ENCODE peak calls at places on chromosome 22, in eight cellular contexts. P is H1, O is transverse colon, I is ovary, H is stomach, Q is suprapubic skin, R is tibial nerve, N is SK-N-SH. F is an unnamed sample.

GRCh38 chr22:27416553-27417427 is 384.8 kb downstream of the MN1 start:
- DNase-seq in P (peak; percentile 23), O (no peak), I (no peak), H (peak; percentile 34), Q (no peak), R (no peak), N (peak; percentile 66), F (no peak)

GRCh38 chr22:43276311-43276710 is 66.9 kb downstream of the SCUBE1 start:
- DNase-seq in P (no peak), O (no peak), I (no peak), H (no peak), Q (no peak), R (no peak), N (no peak), F (no peak)

GRCh38 chr22:36301384-36301828 is 48.5 kb downstream of the APOL1 start:
- DNase-seq in P (peak; percentile 71), O (peak; percentile 85), I (peak; percentile 67), H (peak; percentile 83), Q (no peak), R (peak; percentile 83), N (peak; percentile 88), F (peak; percentile 92)

GRCh38 chr22:17634696-17635095 is 3.9 kb upstream of the BCL2L13 start:
- DNase-seq in P (no peak), O (no peak), I (no peak), H (no peak), Q (no peak), R (no peak), N (no peak), F (no peak)

GRCh38 chr22:28560005-28560742 is 119.5 kb downstream of the TTC28 start:
- DNase-seq in P (no peak), O (no peak), I (no peak), H (no peak), Q (no peak), R (no peak), N (no peak), F (no peak)

GRCh38 chr22:37611202-37611601 is 2.6 kb downstream of the GGA1 start:
- DNase-seq in P (no peak), O (no peak), I (no peak), H (no peak), Q (no peak), R (no peak), N (no peak), F (no peak)

GRCh38 chr22:17576475-17576874 is 13.2 kb downstream of the SLC25A18 start:
- DNase-seq in P (no peak), O (no peak), I (no peak), H (no peak), Q (no peak), R (no peak), N (no peak), F (no peak)

GRCh38 chr22:47288640-47289039 is 526.2 kb downstream of the TBC1D22A start:
- DNase-seq in P (no peak), O (no peak), I (no peak), H (no peak), Q (peak; percentile 70), R (no peak), N (no peak), F (peak; percentile 35)

GRCh38 chr22:43114958-43115357 is 4.4 kb downstream of the BIK start:
- DNase-seq in P (no peak), O (peak; percentile 79), I (no peak), H (peak; percentile 90), Q (no peak), R (no peak), N (no peak), F (no peak)

GRCh38 chr22:36546932-36547331 is 18.0 kb upstream of the EIF3D start:
- DNase-seq in P (no peak), O (no peak), I (no peak), H (no peak), Q (no peak), R (no peak), N (no peak), F (no peak)

GRCh38 chr22:44901301-44901700 is 108.5 kb downstream of the PHF21B start:
- DNase-seq in P (no peak), O (no peak), I (no peak), H (no peak), Q (peak; percentile 9), R (no peak), N (no peak), F (no peak)

GRCh38 chr22:37499006-37499707 is 13.0 kb upstream of the MFNG start:
- DNase-seq in P (no peak), O (no peak), I (no peak), H (peak; percentile 59), Q (no peak), R (no peak), N (no peak), F (no peak)

GRCh38 chr22:25837288-25837900 is 95.4 kb downstream of the MYO18B start:
- DNase-seq in P (no peak), O (no peak), I (no peak), H (no peak), Q (no peak), R (no peak), N (no peak), F (no peak)
- H3K27me3 ChIP-seq in P (no peaks in the 10 kb centered on the region), O (no peaks in the 10 kb centered on the region), I (no peaks in the 10 kb centered on the region), H (peaks cover 30% of the 10 kb centered on the region), Q (peaks cover 10% of the 10 kb centered on the region), R (no peaks in the 10 kb centered on the region), N (no peaks in the 10 kb centered on the region), F (no peaks in the 10 kb centered on the region)

GRCh38 chr22:32048069-32048468 is 5.0 kb downstream of the SLC5A1 start:
- DNase-seq in P (no peak), O (no peak), I (no peak), H (no peak), Q (no peak), R (no peak), N (no peak), F (no peak)

GRCh38 chr22:32052259-32052658 is 9.2 kb downstream of the SLC5A1 start:
- DNase-seq in P (no peak), O (no peak), I (no peak), H (no peak), Q (no peak), R (no peak), N (no peak), F (no peak)

GRCh38 chr22:32053165-32053755 is 10.2 kb downstream of the SLC5A1 start:
- DNase-seq in P (no peak), O (no peak), I (no peak), H (no peak), Q (no peak), R (no peak), N (no peak), F (no peak)

GRCh38 chr22:32055069-32055468 is 12.0 kb downstream of the SLC5A1 start:
- DNase-seq in P (no peak), O (no peak), I (no peak), H (no peak), Q (no peak), R (no peak), N (no peak), F (no peak)

DNA sequence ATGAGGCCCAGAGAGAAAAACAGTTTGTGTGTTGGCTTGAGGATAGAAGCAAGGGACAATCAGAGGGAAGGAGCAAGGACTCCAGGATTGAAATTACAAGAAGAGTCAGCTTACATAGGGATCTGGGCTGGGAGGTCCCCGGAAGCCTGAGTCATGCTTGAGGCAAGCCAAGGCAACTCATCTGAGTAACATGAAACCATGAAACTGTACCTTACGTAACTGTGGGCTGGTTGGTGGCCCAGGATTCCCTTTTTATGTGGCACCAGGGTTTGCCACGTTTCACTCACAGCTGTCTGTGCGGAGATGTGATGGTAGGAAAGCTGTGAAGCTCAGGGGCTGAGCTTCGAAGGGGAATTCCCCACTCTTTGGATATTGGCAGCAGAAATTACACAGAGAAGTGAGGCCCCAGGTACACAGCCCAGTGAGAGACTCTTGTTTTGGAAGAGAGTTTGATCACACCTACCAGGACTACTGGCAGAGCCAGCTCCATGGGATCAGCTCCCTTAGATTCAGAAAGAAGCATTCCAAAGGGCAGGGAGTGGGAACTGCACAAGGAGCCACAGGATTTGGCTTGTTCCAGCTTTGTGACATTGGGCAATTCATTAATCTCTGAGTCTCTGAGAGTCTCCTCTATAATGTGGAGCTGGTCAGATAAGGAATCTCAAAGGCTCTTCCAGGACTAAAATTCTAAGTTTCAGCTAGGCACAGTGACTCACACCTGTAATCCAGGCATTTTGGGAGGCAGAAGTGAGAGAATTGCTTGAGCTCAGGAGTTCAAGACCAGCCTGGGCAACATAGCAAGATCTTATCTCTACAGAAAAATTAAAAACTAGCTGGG is 7.8 kb downstream of the SLC5A1 start:
- DNase-seq in P (no peak), O (no peak), I (no peak), H (peak; percentile 52), Q (peak; percentile 82), R (peak; percentile 22), N (no peak), F (no peak)
- TF ChIP-seq EP300 in P (no peak), O (no peak), I (no peak), H (no peak), Q (no peak), R (no peak), N (no peak), F (no peak)

DNA sequence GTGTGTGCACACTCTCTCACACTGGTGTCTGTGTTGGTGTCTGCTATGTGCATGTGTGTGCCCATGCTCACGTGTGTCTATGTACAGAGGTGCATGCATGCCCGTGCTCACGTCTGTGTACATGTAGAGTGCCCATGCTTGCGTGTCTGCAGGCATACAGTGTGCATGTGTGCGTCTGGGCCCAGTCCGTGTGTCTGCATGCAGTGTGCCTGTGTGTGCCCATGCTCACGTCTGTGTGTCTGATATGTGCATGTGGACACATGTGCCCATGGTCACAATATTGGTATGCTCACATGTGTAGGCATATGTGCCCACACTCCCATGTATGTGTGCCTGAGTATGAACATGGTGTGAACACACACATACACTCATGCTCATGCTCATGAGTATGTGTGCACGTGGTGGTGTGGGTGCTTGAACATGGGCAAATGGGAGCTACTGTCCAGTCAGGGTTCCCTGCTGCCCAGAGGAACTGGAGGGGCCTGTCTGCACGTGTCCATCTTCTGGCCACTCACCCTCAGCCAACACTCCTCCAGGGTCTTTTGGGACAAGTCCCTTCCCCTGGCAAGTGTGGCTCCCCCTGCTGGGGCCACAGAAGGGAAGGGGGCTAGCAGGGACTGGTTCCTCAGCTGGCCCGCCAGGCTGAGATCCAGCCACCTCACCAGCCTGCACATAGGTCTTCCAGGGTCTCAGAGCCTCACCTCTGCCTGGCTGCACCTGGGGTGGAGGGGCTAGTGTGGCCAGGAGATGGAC is 7.3 kb upstream of the TBX1 start:
- DNase-seq in P (no peak), O (no peak), I (no peak), H (no peak), Q (no peak), R (no peak), N (no peak), F (no peak)
- TF ChIP-seq CTCF in P (peak; percentile 54), O (no peak), I (no peak), H (no peak), Q (no peak), R (no peak), N (no peak), F (no peak)

GRCh38 chr22:24002849-24003248 is 2.4 kb downstream of the GSTT4 start:
- DNase-seq in P (no peak), O (no peak), I (no peak), H (no peak), Q (no peak), R (no peak), N (no peak), F (no peak)

GRCh38 chr22:24006207-24006913 is 1.1 kb upstream of the GSTT4 start:
- DNase-seq in P (no peak), O (no peak), I (no peak), H (no peak), Q (peak; percentile 75), R (no peak), N (no peak), F (no peak)

GRCh38 chr22:24002272-24002671 is 3.0 kb downstream of the GSTT4 start:
- DNase-seq in P (no peak), O (no peak), I (no peak), H (no peak), Q (no peak), R (no peak), N (no peak), F (no peak)

GRCh38 chr22:24005201-24005600 is at the start of gene GSTT4:
- DNase-seq in P (no peak), O (no peak), I (no peak), H (peak; percentile 32), Q (peak; percentile 74), R (no peak), N (no peak), F (peak; percentile 71)

GRCh38 chr22:24003887-24004286 is 1.4 kb downstream of the GSTT4 start:
- DNase-seq in P (no peak), O (no peak), I (no peak), H (no peak), Q (no peak), R (no peak), N (no peak), F (peak; percentile 69)
- H3K27me3 ChIP-seq in P (no peaks in the 10 kb centered on the region), O (no peaks in the 10 kb centered on the region), I (no peaks in the 10 kb centered on the region), H (no peaks in the 10 kb centered on the region), Q (no peaks in the 10 kb centered on the region), R (no peaks in the 10 kb centered on the region), N (no peaks in the 10 kb centered on the region), F (no peaks in the 10 kb centered on the region)

F was measured in sigmoid colon.